ENCODE peak calls at places on chromosome 18, in five cellular contexts. One of them, this sample, is unnamed.

GRCh38 chr18:8329186-8329771 is 280.0 kb upstream of the RAB12 start:
- DNase-seq in GM20000: no peak
- DNase-seq in T-helper 2 cell: no peak
- DNase-seq in C1 segment of cervical spinal cord: no peak
- DNase-seq in tibial nerve: no peak
- DNase-seq in this sample: no peak

GRCh38 chr18:74482697-74483096 is 13.5 kb upstream of the CNDP2 start:
- DNase-seq in GM20000: no peak
- DNase-seq in T-helper 2 cell: no peak
- DNase-seq in C1 segment of cervical spinal cord: no peak
- DNase-seq in tibial nerve: no peak
- DNase-seq in this sample: no peak

GRCh38 chr18:904135-905090 is at the start of gene ADCYAP1:
- DNase-seq in GM20000: no peak
- DNase-seq in T-helper 2 cell: no peak
- DNase-seq in C1 segment of cervical spinal cord: no peak
- DNase-seq in tibial nerve: no peak
- DNase-seq in this sample: no peak

GRCh38 chr18:7164610-7165009 is 47.0 kb upstream of the LAMA1 start:
- DNase-seq in GM20000: no peak
- DNase-seq in T-helper 2 cell: no peak
- DNase-seq in C1 segment of cervical spinal cord: no peak
- DNase-seq in tibial nerve: no peak
- DNase-seq in this sample: no peak

GRCh38 chr18:7370812-7371211 is 139.9 kb downstream of the LRRC30 start:
- DNase-seq in GM20000: no peak
- DNase-seq in T-helper 2 cell: no peak
- DNase-seq in C1 segment of cervical spinal cord: no peak
- DNase-seq in tibial nerve: no peak
- DNase-seq in this sample: no peak

GRCh38 chr18:8005870-8006269 is 438.8 kb downstream of the PTPRM start:
- DNase-seq in GM20000: no peak
- DNase-seq in T-helper 2 cell: no peak
- DNase-seq in C1 segment of cervical spinal cord: no peak
- DNase-seq in tibial nerve: no peak
- DNase-seq in this sample: no peak

GRCh38 chr18:61831071-61831470 is 61.7 kb downstream of the RNF152 start:
- DNase-seq in GM20000: no peak
- DNase-seq in T-helper 2 cell: no peak
- DNase-seq in C1 segment of cervical spinal cord: no peak
- DNase-seq in tibial nerve: no peak
- DNase-seq in this sample: no peak

GRCh38 chr18:75827781-75828274 is 400.3 kb upstream of the SMIM21 start:
- DNase-seq in GM20000: no peak
- DNase-seq in T-helper 2 cell: no peak
- DNase-seq in C1 segment of cervical spinal cord: no peak
- DNase-seq in tibial nerve: no peak
- DNase-seq in this sample: no peak

GRCh38 chr18:51041677-51042076 is 11.7 kb downstream of the SMAD4 start:
- DNase-seq in GM20000: no peak
- DNase-seq in T-helper 2 cell: no peak
- DNase-seq in C1 segment of cervical spinal cord: no peak
- DNase-seq in tibial nerve: no peak
- DNase-seq in this sample: no peak

GRCh38 chr18:13245481-13246000 is 27.0 kb downstream of the LDLRAD4 start:
- DNase-seq in GM20000: no peak
- DNase-seq in T-helper 2 cell: no peak
- DNase-seq in C1 segment of cervical spinal cord: no peak
- DNase-seq in tibial nerve: no peak
- DNase-seq in this sample: no peak

GRCh38 chr18:25111382-25112070 is 240.4 kb downstream of the ZNF521 start:
- DNase-seq in GM20000: no peak
- DNase-seq in T-helper 2 cell: no peak
- DNase-seq in C1 segment of cervical spinal cord: no peak
- DNase-seq in tibial nerve: no peak
- DNase-seq in this sample: no peak

GRCh38 chr18:10908760-10909159 is 240.6 kb downstream of the PIEZO2 start:
- DNase-seq in GM20000: no peak
- DNase-seq in T-helper 2 cell: no peak
- DNase-seq in C1 segment of cervical spinal cord: no peak
- DNase-seq in tibial nerve: no peak
- DNase-seq in this sample: no peak

GRCh38 chr18:36974686-36975085 is 145.8 kb downstream of the KIAA1328 start:
- DNase-seq in GM20000: no peak
- DNase-seq in T-helper 2 cell: no peak
- DNase-seq in C1 segment of cervical spinal cord: no peak
- DNase-seq in tibial nerve: no peak
- DNase-seq in this sample: no peak

GRCh38 chr18:47981320-47981719 is 50.9 kb upstream of the SMAD2 start:
- DNase-seq in GM20000: no peak
- DNase-seq in T-helper 2 cell: no peak
- DNase-seq in C1 segment of cervical spinal cord: no peak
- DNase-seq in tibial nerve: no peak
- DNase-seq in this sample: no peak

GRCh38 chr18:74498712-74499629 is 2.8 kb downstream of the CNDP2 start:
- DNase-seq in GM20000: peak; percentile 80
- DNase-seq in T-helper 2 cell: peak; percentile 65
- DNase-seq in C1 segment of cervical spinal cord: no peak
- DNase-seq in tibial nerve: no peak
- DNase-seq in this sample: peak; percentile 89